ENCODE peak calls at places on chromosomes 1 and 21, in nine cellular contexts. One of them, this sample, is unnamed.
A peak's percentile ranks its signal among the peaks of the same experiment; 100 is the strongest.

GRCh38 chr1:24369801-24370200 is 43.8 kb downstream of the STPG1 start:
- DNase-seq in HS-27A: no peak
- DNase-seq in GM18507: no peak
- DNase-seq in Calu3: no peak
- DNase-seq in H9: no peak
- DNase-seq in body of pancreas: no peak
- DNase-seq in AG08395: no peak
- DNase-seq in mucosa of descending colon: no peak
- DNase-seq in activated T-cell treated with anti-CD3 and anti-CD28 coated beads for 24 hours: no peak
- DNase-seq in this sample: no peak

GRCh38 chr1:8562881-8563865 is 245.3 kb downstream of the SLC45A1 start:
- DNase-seq in mucosa of descending colon: no peak
- DNase-seq in H9: no peak
- DNase-seq in activated T-cell treated with anti-CD3 and anti-CD28 coated beads for 24 hours: no peak
- DNase-seq in GM18507: no peak
- DNase-seq in HS-27A: no peak
- DNase-seq in AG08395: peak; percentile 41
- DNase-seq in Calu3: no peak
- DNase-seq in body of pancreas: no peak
- DNase-seq in this sample: no peak

GRCh38 chr21:35266546-35266945 is 217.4 kb upstream of the RUNX1 start:
- DNase-seq in mucosa of descending colon: no peak
- DNase-seq in HS-27A: no peak
- DNase-seq in GM18507: no peak
- DNase-seq in AG08395: no peak
- DNase-seq in activated T-cell treated with anti-CD3 and anti-CD28 coated beads for 24 hours: no peak
- DNase-seq in Calu3: no peak
- DNase-seq in H9: no peak
- DNase-seq in body of pancreas: no peak
- DNase-seq in this sample: no peak

GRCh38 chr1:201422026-201422425 is 496 bp upstream of the TNNI1 start:
- DNase-seq in activated T-cell treated with anti-CD3 and anti-CD28 coated beads for 24 hours: no peak
- DNase-seq in HS-27A: no peak
- DNase-seq in GM18507: no peak
- DNase-seq in AG08395: no peak
- DNase-seq in mucosa of descending colon: no peak
- DNase-seq in H9: no peak
- DNase-seq in body of pancreas: no peak
- DNase-seq in Calu3: no peak
- DNase-seq in this sample: no peak

GRCh38 chr1:2543543-2544092 is 12.6 kb upstream of the TNFRSF14 start:
- DNase-seq in H9: no peak
- DNase-seq in mucosa of descending colon: no peak
- DNase-seq in AG08395: peak; percentile 38
- DNase-seq in GM18507: no peak
- DNase-seq in Calu3: no peak
- DNase-seq in HS-27A: no peak
- DNase-seq in activated T-cell treated with anti-CD3 and anti-CD28 coated beads for 24 hours: no peak
- DNase-seq in body of pancreas: no peak
- DNase-seq in this sample: peak; percentile 43

GRCh38 chr1:58249729-58250586 is 296.6 kb downstream of the OMA1 start:
- DNase-seq in AG08395: peak; percentile 47
- DNase-seq in H9: peak; percentile 87
- DNase-seq in GM18507: no peak
- DNase-seq in Calu3: no peak
- DNase-seq in activated T-cell treated with anti-CD3 and anti-CD28 coated beads for 24 hours: no peak
- DNase-seq in mucosa of descending colon: no peak
- DNase-seq in HS-27A: no peak
- DNase-seq in body of pancreas: peak; percentile 18
- DNase-seq in this sample: no peak

GRCh38 chr21:43726686-43727570 is 8.0 kb downstream of the PDXK start:
- DNase-seq in HS-27A: no peak
- DNase-seq in AG08395: no peak
- DNase-seq in H9: no peak
- DNase-seq in activated T-cell treated with anti-CD3 and anti-CD28 coated beads for 24 hours: no peak
- DNase-seq in GM18507: no peak
- DNase-seq in mucosa of descending colon: no peak
- DNase-seq in Calu3: peak; percentile 28
- DNase-seq in body of pancreas: peak; percentile 48
- DNase-seq in this sample: peak; percentile 57

GRCh38 chr1:203628185-203628996 is 1.8 kb downstream of the ATP2B4 start:
- DNase-seq in Calu3: no peak
- DNase-seq in activated T-cell treated with anti-CD3 and anti-CD28 coated beads for 24 hours: no peak
- DNase-seq in body of pancreas: no peak
- DNase-seq in mucosa of descending colon: peak; percentile 34
- DNase-seq in H9: peak; percentile 94
- DNase-seq in HS-27A: no peak
- DNase-seq in AG08395: peak; percentile 52
- DNase-seq in GM18507: no peak
- DNase-seq in this sample: peak; percentile 36

GRCh38 chr1:1043921-1044320 is 24.0 kb downstream of the AGRN start:
- DNase-seq in mucosa of descending colon: no peak
- DNase-seq in Calu3: no peak
- DNase-seq in HS-27A: no peak
- DNase-seq in H9: no peak
- DNase-seq in activated T-cell treated with anti-CD3 and anti-CD28 coated beads for 24 hours: no peak
- DNase-seq in GM18507: no peak
- DNase-seq in AG08395: no peak
- DNase-seq in body of pancreas: no peak
- DNase-seq in this sample: no peak

GRCh38 chr1:93056214-93056613 is 22.9 kb upstream of the MTF2 start:
- DNase-seq in mucosa of descending colon: peak; percentile 17
- DNase-seq in activated T-cell treated with anti-CD3 and anti-CD28 coated beads for 24 hours: no peak
- DNase-seq in GM18507: no peak
- DNase-seq in HS-27A: no peak
- DNase-seq in Calu3: peak; percentile 21
- DNase-seq in AG08395: peak; percentile 43
- DNase-seq in H9: peak; percentile 47
- DNase-seq in body of pancreas: no peak
- DNase-seq in this sample: no peak

GRCh38 chr1:19411612-19412011 is 73.7 kb downstream of the CAPZB start:
- DNase-seq in H9: no peak
- DNase-seq in Calu3: no peak
- DNase-seq in body of pancreas: no peak
- DNase-seq in AG08395: no peak
- DNase-seq in activated T-cell treated with anti-CD3 and anti-CD28 coated beads for 24 hours: no peak
- DNase-seq in HS-27A: no peak
- DNase-seq in mucosa of descending colon: no peak
- DNase-seq in GM18507: peak; percentile 35
- DNase-seq in this sample: no peak

GRCh38 chr1:234955107-234955731 is 173.4 kb downstream of the TOMM20 start:
- DNase-seq in H9: no peak
- DNase-seq in AG08395: peak; percentile 23
- DNase-seq in body of pancreas: peak; percentile 79
- DNase-seq in Calu3: no peak
- DNase-seq in mucosa of descending colon: peak; percentile 81
- DNase-seq in HS-27A: no peak
- DNase-seq in GM18507: no peak
- DNase-seq in activated T-cell treated with anti-CD3 and anti-CD28 coated beads for 24 hours: no peak
- DNase-seq in this sample: peak; percentile 76

GRCh38 chr1:61419681-61420080 is 305.3 kb downstream of the TM2D1 start:
- DNase-seq in activated T-cell treated with anti-CD3 and anti-CD28 coated beads for 24 hours: no peak
- DNase-seq in H9: no peak
- DNase-seq in HS-27A: no peak
- DNase-seq in GM18507: no peak
- DNase-seq in Calu3: no peak
- DNase-seq in AG08395: no peak
- DNase-seq in body of pancreas: no peak
- DNase-seq in mucosa of descending colon: no peak
- DNase-seq in this sample: no peak

GRCh38 chr1:29805122-29805895 is 569.0 kb downstream of the PTPRU start:
- DNase-seq in GM18507: no peak
- DNase-seq in body of pancreas: no peak
- DNase-seq in mucosa of descending colon: no peak
- DNase-seq in Calu3: no peak
- DNase-seq in HS-27A: no peak
- DNase-seq in H9: peak; percentile 4
- DNase-seq in activated T-cell treated with anti-CD3 and anti-CD28 coated beads for 24 hours: no peak
- DNase-seq in AG08395: no peak
- DNase-seq in this sample: no peak

GRCh38 chr1:209989525-209989924 is 51.5 kb downstream of the SYT14 start:
- DNase-seq in HS-27A: no peak
- DNase-seq in AG08395: peak; percentile 45
- DNase-seq in H9: no peak
- DNase-seq in activated T-cell treated with anti-CD3 and anti-CD28 coated beads for 24 hours: no peak
- DNase-seq in GM18507: no peak
- DNase-seq in mucosa of descending colon: no peak
- DNase-seq in body of pancreas: no peak
- DNase-seq in Calu3: no peak
- DNase-seq in this sample: no peak

GRCh38 chr21:44816761-44817505 is 929 bp downstream of the SUMO3 start:
- DNase-seq in mucosa of descending colon: peak; percentile 24
- DNase-seq in GM18507: no peak
- DNase-seq in Calu3: no peak
- DNase-seq in activated T-cell treated with anti-CD3 and anti-CD28 coated beads for 24 hours: no peak
- DNase-seq in H9: no peak
- DNase-seq in HS-27A: no peak
- DNase-seq in AG08395: no peak
- DNase-seq in body of pancreas: no peak
- DNase-seq in this sample: no peak

GRCh38 chr1:59128239-59128736 is 168.6 kb upstream of the FGGY start:
- DNase-seq in activated T-cell treated with anti-CD3 and anti-CD28 coated beads for 24 hours: no peak
- DNase-seq in H9: no peak
- DNase-seq in mucosa of descending colon: no peak
- DNase-seq in HS-27A: peak; percentile 96
- DNase-seq in Calu3: no peak
- DNase-seq in AG08395: peak; percentile 64
- DNase-seq in GM18507: no peak
- DNase-seq in body of pancreas: no peak
- DNase-seq in this sample: no peak

GRCh38 chr21:29753216-29753615 is 186.6 kb downstream of the GRIK1 start:
- DNase-seq in AG08395: no peak
- DNase-seq in HS-27A: no peak
- DNase-seq in Calu3: no peak
- DNase-seq in activated T-cell treated with anti-CD3 and anti-CD28 coated beads for 24 hours: no peak
- DNase-seq in H9: no peak
- DNase-seq in mucosa of descending colon: no peak
- DNase-seq in GM18507: no peak
- DNase-seq in body of pancreas: no peak
- DNase-seq in this sample: no peak

GRCh38 chr1:93129507-93130099 is 50.5 kb downstream of the MTF2 start:
- DNase-seq in GM18507: no peak
- DNase-seq in mucosa of descending colon: no peak
- DNase-seq in activated T-cell treated with anti-CD3 and anti-CD28 coated beads for 24 hours: no peak
- DNase-seq in Calu3: no peak
- DNase-seq in AG08395: no peak
- DNase-seq in body of pancreas: no peak
- DNase-seq in HS-27A: no peak
- DNase-seq in H9: no peak
- DNase-seq in this sample: no peak

GRCh38 chr1:113094506-113094905 is 21.5 kb downstream of the LRIG2 start:
- DNase-seq in H9: no peak
- DNase-seq in GM18507: no peak
- DNase-seq in activated T-cell treated with anti-CD3 and anti-CD28 coated beads for 24 hours: no peak
- DNase-seq in mucosa of descending colon: no peak
- DNase-seq in AG08395: no peak
- DNase-seq in Calu3: no peak
- DNase-seq in body of pancreas: no peak
- DNase-seq in HS-27A: no peak
- DNase-seq in this sample: no peak

GRCh38 chr1:98870959-98871903 is 133.4 kb downstream of the PLPPR5 start:
- DNase-seq in HS-27A: no peak
- DNase-seq in H9: no peak
- DNase-seq in body of pancreas: peak; percentile 2
- DNase-seq in GM18507: peak; percentile 7
- DNase-seq in AG08395: no peak
- DNase-seq in activated T-cell treated with anti-CD3 and anti-CD28 coated beads for 24 hours: peak; percentile 11
- DNase-seq in Calu3: peak; percentile 1
- DNase-seq in mucosa of descending colon: peak; percentile 56
- DNase-seq in this sample: peak; percentile 67

GRCh38 chr1:28104866-28105467 is 16.6 kb upstream of the EYA3 start:
- DNase-seq in Calu3: peak; percentile 70
- DNase-seq in HS-27A: no peak
- DNase-seq in H9: peak; percentile 96
- DNase-seq in AG08395: peak; percentile 78
- DNase-seq in activated T-cell treated with anti-CD3 and anti-CD28 coated beads for 24 hours: no peak
- DNase-seq in GM18507: no peak
- DNase-seq in mucosa of descending colon: peak; percentile 81
- DNase-seq in body of pancreas: peak; percentile 80
- DNase-seq in this sample: no peak

GRCh38 chr1:63773815-63774616 is at the start of gene ROR1:
- DNase-seq in mucosa of descending colon: peak; percentile 85
- DNase-seq in AG08395: peak; percentile 91
- DNase-seq in body of pancreas: peak; percentile 91
- DNase-seq in Calu3: peak; percentile 94
- DNase-seq in H9: peak; percentile 93
- DNase-seq in HS-27A: peak; percentile 78
- DNase-seq in GM18507: peak; percentile 12
- DNase-seq in activated T-cell treated with anti-CD3 and anti-CD28 coated beads for 24 hours: peak; percentile 32
- DNase-seq in this sample: peak; percentile 62

GRCh38 chr1:30919025-30919881 is 10.7 kb upstream of the SDC3 start:
- DNase-seq in activated T-cell treated with anti-CD3 and anti-CD28 coated beads for 24 hours: no peak
- DNase-seq in HS-27A: peak; percentile 30
- DNase-seq in mucosa of descending colon: no peak
- DNase-seq in GM18507: no peak
- DNase-seq in body of pancreas: peak; percentile 58
- DNase-seq in H9: peak; percentile 21
- DNase-seq in AG08395: no peak
- DNase-seq in Calu3: no peak
- DNase-seq in this sample: peak; percentile 83

GRCh38 chr1:19169642-19170041 is 40.4 kb downstream of the UBR4 start:
- DNase-seq in mucosa of descending colon: no peak
- DNase-seq in AG08395: peak; percentile 33
- DNase-seq in HS-27A: no peak
- DNase-seq in body of pancreas: no peak
- DNase-seq in activated T-cell treated with anti-CD3 and anti-CD28 coated beads for 24 hours: no peak
- DNase-seq in GM18507: peak; percentile 23
- DNase-seq in Calu3: no peak
- DNase-seq in H9: no peak
- DNase-seq in this sample: no peak

GRCh38 chr1:119449964-119450363 is 35.0 kb downstream of the HSD3B2 start:
- DNase-seq in AG08395: no peak
- DNase-seq in mucosa of descending colon: no peak
- DNase-seq in GM18507: no peak
- DNase-seq in body of pancreas: no peak
- DNase-seq in HS-27A: no peak
- DNase-seq in Calu3: no peak
- DNase-seq in H9: peak; percentile 77
- DNase-seq in activated T-cell treated with anti-CD3 and anti-CD28 coated beads for 24 hours: no peak
- DNase-seq in this sample: no peak